ENCODE peak calls at places on chromosomes 13 and 19, in six cellular contexts. X is right cardiac atrium, W is GM23248, Q is T-helper 17 cell, L is pancreas, F is ascending aorta. O is an unnamed sample.

GRCh38 chr19:12733369-12733896 is 1.1 kb downstream of the TRIR start:
- DNase-seq in Q (peak; percentile 15), X (no peak), L (no peak), F (no peak), W (peak; percentile 85), O (peak; percentile 66)

GRCh38 chr19:5850743-5851293 is 431 bp downstream of the FUT3 start:
- DNase-seq in Q (no peak), F (no peak), L (peak; percentile 43), X (peak; percentile 81), W (peak; percentile 53), O (no peak)

GRCh38 chr19:18364826-18365528 is 21.0 kb upstream of the GDF15 start:
- DNase-seq in F (peak; percentile 90), X (peak; percentile 81), W (peak; percentile 92), Q (no peak), L (peak; percentile 87), O (peak; percentile 16)

GRCh38 chr13:29918845-29919244 is 68.4 kb upstream of the UBL3 start:
- DNase-seq in F (no peak), Q (no peak), W (peak; percentile 94), X (no peak), L (no peak), O (no peak)

GRCh38 chr13:64817721-64818120 is 2412.4 kb downstream of the PCDH9 start:
- DNase-seq in F (no peak), Q (no peak), L (no peak), W (peak; percentile 0), X (no peak), O (no peak)

GRCh38 chr13:77492982-77493381 is 42.5 kb upstream of the SCEL start:
- DNase-seq in W (peak; percentile 51), Q (no peak), F (no peak), L (no peak), X (no peak), O (no peak)

GRCh38 chr19:6590458-6591319 is at the start of gene CD70:
- DNase-seq in Q (peak; percentile 38), X (peak; percentile 60), L (no peak), F (no peak), W (peak; percentile 38), O (peak; percentile 66)

GRCh38 chr19:45074744-45075143 is 1.5 kb downstream of the ZNF296 start:
- DNase-seq in W (no peak), Q (no peak), L (no peak), X (peak; percentile 18), F (no peak), O (no peak)

GRCh38 chr19:41998246-41999020 is 4.4 kb upstream of the ATP1A3 start:
- DNase-seq in X (peak; percentile 64), F (no peak), W (peak; percentile 86), Q (no peak), L (no peak), O (no peak)

GRCh38 chr19:45498411-45499195 is at the start of gene PPM1N:
- DNase-seq in X (peak; percentile 71), Q (peak; percentile 52), F (no peak), L (no peak), W (peak; percentile 59), O (peak; percentile 64)

GRCh38 chr19:34269081-34269480 is 14.7 kb downstream of the GARRE1 start:
- DNase-seq in X (no peak), W (no peak), Q (peak; percentile 27), L (peak; percentile 88), F (no peak), O (no peak)

GRCh38 chr19:23867895-23868294 is 46.8 kb upstream of the ZNF726 start:
- DNase-seq in Q (no peak), X (no peak), F (no peak), W (peak; percentile 5), L (no peak), O (no peak)

GRCh38 chr13:27321619-27322385 is 51.2 kb downstream of the RASL11A start:
- DNase-seq in F (no peak), L (no peak), Q (no peak), W (no peak), X (no peak), O (no peak)

GRCh38 chr13:66835040-66835628 is 395.0 kb downstream of the PCDH9 start:
- DNase-seq in F (peak; percentile 61), L (peak; percentile 22), Q (no peak), X (peak; percentile 96), W (no peak), O (no peak)

GRCh38 chr13:97976551-97977375 is 23.3 kb downstream of the IPO5 start:
- DNase-seq in Q (no peak), X (no peak), W (peak; percentile 76), L (peak; percentile 87), F (no peak), O (no peak)

GRCh38 chr13:92767468-92767867 is 459.1 kb upstream of the GPC6 start:
- DNase-seq in L (no peak), F (no peak), Q (no peak), X (no peak), W (no peak), O (no peak)

GRCh38 chr13:76474356-76474755 is 411.8 kb downstream of the KCTD12 start:
- DNase-seq in F (no peak), W (peak; percentile 12), X (no peak), Q (no peak), L (no peak), O (no peak)

GRCh38 chr19:45947926-45948325 is 25.7 kb downstream of the NOVA2 start:
- DNase-seq in L (no peak), Q (no peak), F (no peak), X (no peak), W (peak; percentile 54), O (no peak)

GRCh38 chr13:23372264-23372905 is 61.1 kb downstream of the SACS start:
- DNase-seq in W (peak; percentile 58), X (no peak), F (no peak), Q (no peak), L (no peak), O (no peak)

GRCh38 chr19:45667620-45668341 is at the start of gene GIPR:
- DNase-seq in X (peak; percentile 82), Q (peak; percentile 42), W (peak; percentile 72), F (no peak), L (peak; percentile 75), O (peak; percentile 78)

GRCh38 chr13:43124495-43124894 is 101.1 kb downstream of the DNAJC15 start:
- DNase-seq in X (no peak), W (no peak), L (no peak), Q (no peak), F (no peak), O (no peak)

GRCh38 chr19:48678201-48678600 is 5.4 kb upstream of the NTN5 start:
- DNase-seq in W (no peak), F (no peak), X (no peak), Q (no peak), L (peak; percentile 91), O (no peak)

GRCh38 chr13:98965325-98965724 is 12.5 kb downstream of the DOCK9 start:
- DNase-seq in X (no peak), F (no peak), Q (no peak), W (no peak), L (no peak), O (no peak)

GRCh38 chr13:106498158-106498557 is 37.3 kb downstream of the EFNB2 start:
- DNase-seq in Q (no peak), L (no peak), W (no peak), X (no peak), F (no peak), O (no peak)

GRCh38 chr13:32475403-32475802 is 47.5 kb upstream of the N4BP2L1 start:
- DNase-seq in L (no peak), F (no peak), W (no peak), X (no peak), Q (no peak), O (no peak)

GRCh38 chr19:45001087-45001739 is at the start of gene RELB:
- DNase-seq in W (peak; percentile 97), Q (peak; percentile 95), L (peak; percentile 93), X (peak; percentile 98), F (peak; percentile 97), O (peak; percentile 87)

GRCh38 chr13:111385182-111385857 is 64.9 kb downstream of the TEX29 start:
- DNase-seq in L (no peak), X (no peak), W (no peak), Q (no peak), F (peak; percentile 31), O (no peak)

GRCh38 chr13:26486550-26486949 is 70.9 kb upstream of the WASF3 start:
- DNase-seq in W (no peak), L (no peak), Q (no peak), X (peak; percentile 83), F (no peak), O (no peak)

GRCh38 chr13:34655554-34655953 is 286.5 kb upstream of the NBEA start:
- DNase-seq in Q (no peak), F (no peak), X (no peak), W (no peak), L (no peak), O (no peak)

GRCh38 chr13:73757471-73758233 is 376.6 kb downstream of the KLF12 start:
- DNase-seq in W (peak; percentile 2), X (no peak), F (no peak), L (no peak), Q (no peak), O (no peak)

GRCh38 chr19:1651548-1652394 is 644 bp downstream of the TCF3 start:
- DNase-seq in Q (peak; percentile 32), X (peak; percentile 84), F (no peak), L (peak; percentile 41), W (peak; percentile 74), O (peak; percentile 59)

GRCh38 chr13:94175076-94175475 is 304.4 kb downstream of the DCT start:
- DNase-seq in L (no peak), Q (no peak), F (no peak), W (no peak), X (no peak), O (no peak)
- H3K9me3 ChIP-seq in L (no peaks in the 10 kb centered on the region), Q (peaks cover under 1% of the 10 kb centered on the region), F (no peaks in the 10 kb centered on the region), W (no peaks in the 10 kb centered on the region), X (no peaks in the 10 kb centered on the region), O (no peaks in the 10 kb centered on the region)

DNA sequence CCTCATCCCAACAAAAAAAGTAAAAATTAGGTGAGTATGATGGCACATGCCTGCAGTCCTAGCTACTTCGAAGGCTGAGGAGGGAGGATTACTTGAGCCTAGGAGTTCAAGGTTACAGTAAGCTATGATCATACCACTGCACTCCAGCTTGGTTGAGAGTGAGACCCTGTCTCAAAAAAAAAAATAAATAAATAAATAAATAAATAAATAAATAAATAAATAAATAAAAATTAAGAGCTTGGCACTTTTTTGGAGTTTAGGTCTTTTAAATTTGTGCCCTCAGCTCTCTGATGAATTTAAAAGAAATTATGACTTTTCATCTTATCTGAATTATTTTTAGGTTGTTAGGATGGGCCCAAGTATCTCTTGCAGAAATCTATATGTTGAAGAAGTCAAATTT is 8.9 kb downstream of the ZNF420 start:
- DNase-seq in F (no peak), Q (no peak), L (no peak), W (no peak), X (no peak), O (no peak)
- H3K9me3 ChIP-seq in F (peaks cover 57% of the 10 kb centered on the region), Q (peaks cover 21% of the 10 kb centered on the region), L (no peaks in the 10 kb centered on the region), W (peaks cover 4% of the 10 kb centered on the region), X (peaks cover 3% of the 10 kb centered on the region), O (peaks cover 30% of the 10 kb centered on the region)

GRCh38 chr19:57641715-57642234 is 8.8 kb downstream of the ZNF211 start:
- DNase-seq in X (no peak), W (no peak), F (no peak), Q (no peak), L (no peak), O (no peak)
- H3K9me3 ChIP-seq in X (peaks cover 18% of the 10 kb centered on the region), W (no peaks in the 10 kb centered on the region), F (peaks cover 71% of the 10 kb centered on the region), Q (peaks cover 39% of the 10 kb centered on the region), L (no peaks in the 10 kb centered on the region), O (peaks cover 53% of the 10 kb centered on the region)

DNA sequence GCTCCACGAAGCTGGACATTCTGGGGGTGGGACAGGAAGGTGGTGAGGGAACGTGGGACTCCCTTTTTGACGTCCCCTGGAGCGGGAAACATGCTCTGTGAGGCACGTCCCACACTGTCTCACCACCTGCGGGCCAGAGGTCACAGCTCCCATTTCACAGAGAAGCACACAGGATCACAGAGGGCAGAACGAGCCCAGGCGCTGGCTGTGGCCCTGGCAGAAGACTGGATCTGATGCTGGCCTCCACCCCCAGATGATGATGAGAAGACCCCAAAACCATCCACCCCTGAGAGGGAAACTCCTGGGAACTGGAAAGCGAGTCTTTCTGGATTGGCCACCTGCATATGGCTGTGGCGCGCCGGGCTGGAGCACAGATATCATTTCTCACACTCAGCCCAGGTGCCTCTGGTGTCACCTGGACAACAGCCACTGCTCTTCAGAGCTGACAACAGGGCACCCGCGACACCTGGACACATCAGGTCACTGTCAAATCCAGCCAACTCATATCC is 216.2 kb downstream of the TUBA3C start:
- DNase-seq in F (no peak), L (no peak), X (no peak), Q (no peak), W (no peak), O (no peak)
- H3K9me3 ChIP-seq in F (no peaks in the 10 kb centered on the region), L (no peaks in the 10 kb centered on the region), X (no peaks in the 10 kb centered on the region), Q (no peaks in the 10 kb centered on the region), W (no peaks in the 10 kb centered on the region), O (peaks cover 11% of the 10 kb centered on the region)

O was measured in DND-41.